ENCODE peak calls at places on chromosomes 1 and 21, in eight cellular contexts. One of them, this sample, is unnamed.

GRCh38 chr1:206447079-206447780 is 23.0 kb upstream of the IKBKE start:
- DNase-seq in ovary: no peak
- DNase-seq in effector memory CD4-positive, alpha-beta T cell: no peak
- DNase-seq in CD8-positive, alpha-beta T cell: no peak
- DNase-seq in pancreas: no peak
- DNase-seq in esophagus squamous epithelium: no peak
- DNase-seq in CD4-positive, alpha-beta T cell: no peak
- DNase-seq in prostate gland: no peak
- DNase-seq in this sample: no peak

GRCh38 chr1:3911521-3911845 is 11.4 kb upstream of the C1orf174 start:
- DNase-seq in ovary: no peak
- DNase-seq in effector memory CD4-positive, alpha-beta T cell: no peak
- DNase-seq in CD8-positive, alpha-beta T cell: no peak
- DNase-seq in pancreas: no peak
- DNase-seq in esophagus squamous epithelium: no peak
- DNase-seq in CD4-positive, alpha-beta T cell: no peak
- DNase-seq in prostate gland: no peak
- DNase-seq in this sample: no peak

GRCh38 chr1:193338194-193338593 is 151.8 kb upstream of the B3GALT2 start:
- DNase-seq in ovary: no peak
- DNase-seq in effector memory CD4-positive, alpha-beta T cell: no peak
- DNase-seq in CD8-positive, alpha-beta T cell: no peak
- DNase-seq in pancreas: no peak
- DNase-seq in esophagus squamous epithelium: no peak
- DNase-seq in CD4-positive, alpha-beta T cell: no peak
- DNase-seq in prostate gland: no peak
- DNase-seq in this sample: no peak

GRCh38 chr1:223022641-223023473 is 120.2 kb downstream of the TLR5 start:
- DNase-seq in ovary: no peak
- DNase-seq in effector memory CD4-positive, alpha-beta T cell: no peak
- DNase-seq in CD8-positive, alpha-beta T cell: no peak
- DNase-seq in pancreas: no peak
- DNase-seq in esophagus squamous epithelium: no peak
- DNase-seq in CD4-positive, alpha-beta T cell: no peak
- DNase-seq in prostate gland: no peak
- DNase-seq in this sample: no peak

GRCh38 chr1:110684476-110684875 is 9.7 kb upstream of the KCNA3 start:
- DNase-seq in ovary: no peak
- DNase-seq in effector memory CD4-positive, alpha-beta T cell: no peak
- DNase-seq in CD8-positive, alpha-beta T cell: no peak
- DNase-seq in pancreas: no peak
- DNase-seq in esophagus squamous epithelium: no peak
- DNase-seq in CD4-positive, alpha-beta T cell: no peak
- DNase-seq in prostate gland: no peak
- DNase-seq in this sample: no peak

GRCh38 chr1:245879091-245879490 is 628.0 kb downstream of the SMYD3 start:
- DNase-seq in ovary: no peak
- DNase-seq in effector memory CD4-positive, alpha-beta T cell: no peak
- DNase-seq in CD8-positive, alpha-beta T cell: no peak
- DNase-seq in pancreas: no peak
- DNase-seq in esophagus squamous epithelium: no peak
- DNase-seq in CD4-positive, alpha-beta T cell: no peak
- DNase-seq in prostate gland: no peak
- DNase-seq in this sample: no peak

GRCh38 chr21:34938079-34938764 is 110.9 kb downstream of the RUNX1 start:
- DNase-seq in ovary: no peak
- DNase-seq in effector memory CD4-positive, alpha-beta T cell: no peak
- DNase-seq in CD8-positive, alpha-beta T cell: no peak
- DNase-seq in pancreas: no peak
- DNase-seq in esophagus squamous epithelium: no peak
- DNase-seq in CD4-positive, alpha-beta T cell: no peak
- DNase-seq in prostate gland: no peak
- DNase-seq in this sample: no peak

GRCh38 chr1:173113015-173113741 is 62.4 kb upstream of the TNFSF18 start:
- DNase-seq in ovary: no peak
- DNase-seq in effector memory CD4-positive, alpha-beta T cell: no peak
- DNase-seq in CD8-positive, alpha-beta T cell: no peak
- DNase-seq in pancreas: no peak
- DNase-seq in esophagus squamous epithelium: no peak
- DNase-seq in CD4-positive, alpha-beta T cell: no peak
- DNase-seq in prostate gland: no peak
- DNase-seq in this sample: no peak

GRCh38 chr21:42037943-42038342 is 27.8 kb upstream of the ZBTB21 start:
- DNase-seq in ovary: no peak
- DNase-seq in effector memory CD4-positive, alpha-beta T cell: no peak
- DNase-seq in CD8-positive, alpha-beta T cell: no peak
- DNase-seq in pancreas: no peak
- DNase-seq in esophagus squamous epithelium: no peak
- DNase-seq in CD4-positive, alpha-beta T cell: no peak
- DNase-seq in prostate gland: no peak
- DNase-seq in this sample: no peak

GRCh38 chr1:241972703-241973375 is 15.3 kb downstream of the BECN2 start:
- DNase-seq in ovary: no peak
- DNase-seq in effector memory CD4-positive, alpha-beta T cell: no peak
- DNase-seq in CD8-positive, alpha-beta T cell: no peak
- DNase-seq in pancreas: no peak
- DNase-seq in esophagus squamous epithelium: no peak
- DNase-seq in CD4-positive, alpha-beta T cell: no peak
- DNase-seq in prostate gland: no peak
- DNase-seq in this sample: no peak

GRCh38 chr1:199742547-199742946 is 285.0 kb upstream of the NR5A2 start:
- DNase-seq in ovary: no peak
- DNase-seq in effector memory CD4-positive, alpha-beta T cell: no peak
- DNase-seq in CD8-positive, alpha-beta T cell: no peak
- DNase-seq in pancreas: no peak
- DNase-seq in esophagus squamous epithelium: no peak
- DNase-seq in CD4-positive, alpha-beta T cell: no peak
- DNase-seq in prostate gland: no peak
- DNase-seq in this sample: no peak

GRCh38 chr1:51990478-51990965 is at the start of gene RAB3B:
- DNase-seq in ovary: peak; percentile 68
- DNase-seq in effector memory CD4-positive, alpha-beta T cell: peak; percentile 63
- DNase-seq in CD8-positive, alpha-beta T cell: peak; percentile 63
- DNase-seq in pancreas: peak; percentile 84
- DNase-seq in esophagus squamous epithelium: no peak
- DNase-seq in CD4-positive, alpha-beta T cell: peak; percentile 67
- DNase-seq in prostate gland: peak; percentile 79
- DNase-seq in this sample: no peak

GRCh38 chr1:25168193-25169071 is 63.9 kb downstream of the SYF2 start:
- DNase-seq in ovary: no peak
- DNase-seq in effector memory CD4-positive, alpha-beta T cell: no peak
- DNase-seq in CD8-positive, alpha-beta T cell: no peak
- DNase-seq in pancreas: no peak
- DNase-seq in esophagus squamous epithelium: no peak
- DNase-seq in CD4-positive, alpha-beta T cell: no peak
- DNase-seq in prostate gland: no peak
- DNase-seq in this sample: no peak

DNA sequence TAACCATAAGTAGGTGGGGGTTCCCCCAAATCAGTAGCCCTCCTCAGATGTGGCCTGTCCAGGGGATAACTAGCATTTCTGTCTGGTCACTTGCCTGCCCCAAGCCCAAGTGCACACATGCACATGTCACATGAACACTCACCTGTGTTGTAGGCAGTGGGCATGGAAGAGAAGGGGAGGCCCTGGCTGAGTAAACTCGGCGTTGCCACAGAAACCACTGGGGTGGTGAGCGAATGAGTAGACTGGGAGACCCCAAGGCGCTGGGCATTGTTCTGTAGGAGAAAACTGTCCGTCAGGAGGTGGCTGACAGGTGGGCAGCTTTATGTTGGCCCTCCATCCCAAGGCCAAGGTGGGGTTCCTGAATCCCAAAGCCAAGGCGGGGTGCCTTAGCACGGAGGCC is 25.6 kb downstream of the MEF2D start:
- DNase-seq in ovary: no peak
- DNase-seq in effector memory CD4-positive, alpha-beta T cell: no peak
- DNase-seq in CD8-positive, alpha-beta T cell: no peak
- DNase-seq in pancreas: no peak
- DNase-seq in esophagus squamous epithelium: no peak
- DNase-seq in CD4-positive, alpha-beta T cell: no peak
- DNase-seq in prostate gland: no peak
- DNase-seq in this sample: no peak
- H3K27ac ChIP-seq in ovary: peak overlapping the region; percentile 68
- H3K27ac ChIP-seq in effector memory CD4-positive, alpha-beta T cell: no peak overlapping the region
- H3K27ac ChIP-seq in CD8-positive, alpha-beta T cell: no peak overlapping the region
- H3K27ac ChIP-seq in pancreas: peak overlapping the region; percentile 42
- H3K27ac ChIP-seq in esophagus squamous epithelium: peak overlapping the region; percentile 85
- H3K27ac ChIP-seq in CD4-positive, alpha-beta T cell: no peak overlapping the region
- H3K27ac ChIP-seq in prostate gland: peak overlapping the region; percentile 92
- H3K27ac ChIP-seq in this sample: peak overlapping the region; percentile 76

DNA sequence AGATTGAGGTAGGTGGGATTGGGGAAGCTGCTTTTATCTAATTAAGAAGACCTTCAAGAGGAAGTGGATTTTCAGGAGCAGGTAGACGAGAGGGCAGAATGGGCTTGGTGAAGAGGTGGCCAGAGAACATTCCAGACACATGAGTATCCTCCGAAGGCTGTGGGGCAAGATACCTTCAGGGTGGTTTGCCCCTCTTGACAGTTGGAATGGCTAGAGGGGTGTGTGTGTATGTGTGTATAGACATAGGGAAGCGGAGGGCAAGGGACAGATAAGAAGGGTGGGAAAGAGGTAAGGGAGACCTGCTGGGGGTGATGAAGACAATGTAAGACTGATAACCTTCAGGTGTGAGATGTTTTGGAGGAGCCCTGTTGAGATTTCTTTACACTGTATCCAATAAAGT is 46.8 kb upstream of the TSPAN2 start:
- DNase-seq in ovary: no peak
- DNase-seq in effector memory CD4-positive, alpha-beta T cell: no peak
- DNase-seq in CD8-positive, alpha-beta T cell: no peak
- DNase-seq in pancreas: no peak
- DNase-seq in esophagus squamous epithelium: no peak
- DNase-seq in CD4-positive, alpha-beta T cell: no peak
- DNase-seq in prostate gland: no peak
- DNase-seq in this sample: no peak
- H3K27ac ChIP-seq in ovary: no peak overlapping the region
- H3K27ac ChIP-seq in effector memory CD4-positive, alpha-beta T cell: no peak overlapping the region
- H3K27ac ChIP-seq in CD8-positive, alpha-beta T cell: no peak overlapping the region
- H3K27ac ChIP-seq in pancreas: no peak overlapping the region
- H3K27ac ChIP-seq in esophagus squamous epithelium: no peak overlapping the region
- H3K27ac ChIP-seq in CD4-positive, alpha-beta T cell: no peak overlapping the region
- H3K27ac ChIP-seq in prostate gland: no peak overlapping the region
- H3K27ac ChIP-seq in this sample: no peak overlapping the region

GRCh38 chr1:7390604-7391000 is 380.5 kb upstream of the VAMP3 start:
- DNase-seq in ovary: no peak
- DNase-seq in effector memory CD4-positive, alpha-beta T cell: no peak
- DNase-seq in CD8-positive, alpha-beta T cell: no peak
- DNase-seq in pancreas: no peak
- DNase-seq in esophagus squamous epithelium: no peak
- DNase-seq in CD4-positive, alpha-beta T cell: no peak
- DNase-seq in prostate gland: no peak
- DNase-seq in this sample: no peak

GRCh38 chr1:7389201-7389785 is 381.8 kb upstream of the VAMP3 start:
- DNase-seq in ovary: no peak
- DNase-seq in effector memory CD4-positive, alpha-beta T cell: no peak
- DNase-seq in CD8-positive, alpha-beta T cell: no peak
- DNase-seq in pancreas: no peak
- DNase-seq in esophagus squamous epithelium: no peak
- DNase-seq in CD4-positive, alpha-beta T cell: no peak
- DNase-seq in prostate gland: no peak
- DNase-seq in this sample: no peak

GRCh38 chr1:7388141-7388487 is 383.0 kb upstream of the VAMP3 start:
- DNase-seq in ovary: peak; percentile 30
- DNase-seq in effector memory CD4-positive, alpha-beta T cell: no peak
- DNase-seq in CD8-positive, alpha-beta T cell: no peak
- DNase-seq in pancreas: no peak
- DNase-seq in esophagus squamous epithelium: no peak
- DNase-seq in CD4-positive, alpha-beta T cell: no peak
- DNase-seq in prostate gland: no peak
- DNase-seq in this sample: no peak

GRCh38 chr1:7388488-7389185 is 382.5 kb upstream of the VAMP3 start:
- DNase-seq in ovary: peak; percentile 61
- DNase-seq in effector memory CD4-positive, alpha-beta T cell: no peak
- DNase-seq in CD8-positive, alpha-beta T cell: no peak
- DNase-seq in pancreas: no peak
- DNase-seq in esophagus squamous epithelium: no peak
- DNase-seq in CD4-positive, alpha-beta T cell: no peak
- DNase-seq in prostate gland: no peak
- DNase-seq in this sample: peak; percentile 41

DNA sequence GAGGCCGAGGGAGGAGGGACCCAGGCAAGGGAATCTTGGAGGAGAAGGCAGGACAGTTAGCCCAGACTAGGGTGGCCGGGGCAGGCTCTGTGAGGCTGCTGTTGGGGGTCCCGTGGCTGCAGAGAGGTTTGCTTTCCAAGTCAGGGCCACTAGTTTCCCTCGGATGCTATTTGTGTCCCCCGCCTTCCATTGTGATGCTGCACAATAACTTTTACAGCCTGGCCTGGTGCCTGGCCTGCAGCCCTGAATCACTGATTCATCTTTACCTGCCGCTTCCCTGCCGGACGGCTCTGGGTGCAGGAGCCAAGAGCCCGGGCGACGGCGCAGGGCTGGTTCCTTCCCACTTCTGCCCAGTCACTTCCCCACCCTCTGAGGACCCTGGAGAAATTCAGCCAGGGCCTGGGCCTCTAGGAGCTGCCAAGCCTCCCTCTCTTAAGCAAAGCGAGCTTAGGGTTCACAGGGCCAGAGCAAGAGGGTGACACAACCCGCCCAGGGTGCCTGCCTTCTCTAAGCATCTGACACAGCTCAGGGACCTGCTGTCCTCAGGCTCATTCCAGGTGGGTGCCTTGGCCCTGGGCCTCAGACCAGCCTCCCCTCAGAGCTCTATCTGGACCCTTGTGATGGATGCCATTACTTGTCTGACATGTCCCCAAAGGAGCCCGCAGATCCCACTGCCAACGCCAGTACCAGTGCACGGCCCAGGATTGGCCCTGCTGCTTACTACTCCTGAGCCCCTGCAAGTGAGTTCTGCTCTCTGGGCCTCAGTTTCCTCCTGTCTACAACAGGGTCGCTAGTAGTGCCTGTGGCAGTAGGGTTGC is 381.1 kb upstream of the VAMP3 start:
- DNase-seq in ovary: no peak
- DNase-seq in effector memory CD4-positive, alpha-beta T cell: no peak
- DNase-seq in CD8-positive, alpha-beta T cell: no peak
- DNase-seq in pancreas: no peak
- DNase-seq in esophagus squamous epithelium: no peak
- DNase-seq in CD4-positive, alpha-beta T cell: no peak
- DNase-seq in prostate gland: no peak
- DNase-seq in this sample: no peak
- H3K27ac ChIP-seq in ovary: no peak overlapping the region
- H3K27ac ChIP-seq in effector memory CD4-positive, alpha-beta T cell: no peak overlapping the region
- H3K27ac ChIP-seq in CD8-positive, alpha-beta T cell: no peak overlapping the region
- H3K27ac ChIP-seq in pancreas: no peak overlapping the region
- H3K27ac ChIP-seq in esophagus squamous epithelium: peak overlapping the region; percentile 70
- H3K27ac ChIP-seq in CD4-positive, alpha-beta T cell: no peak overlapping the region
- H3K27ac ChIP-seq in prostate gland: no peak overlapping the region
- H3K27ac ChIP-seq in this sample: no peak overlapping the region

DNA sequence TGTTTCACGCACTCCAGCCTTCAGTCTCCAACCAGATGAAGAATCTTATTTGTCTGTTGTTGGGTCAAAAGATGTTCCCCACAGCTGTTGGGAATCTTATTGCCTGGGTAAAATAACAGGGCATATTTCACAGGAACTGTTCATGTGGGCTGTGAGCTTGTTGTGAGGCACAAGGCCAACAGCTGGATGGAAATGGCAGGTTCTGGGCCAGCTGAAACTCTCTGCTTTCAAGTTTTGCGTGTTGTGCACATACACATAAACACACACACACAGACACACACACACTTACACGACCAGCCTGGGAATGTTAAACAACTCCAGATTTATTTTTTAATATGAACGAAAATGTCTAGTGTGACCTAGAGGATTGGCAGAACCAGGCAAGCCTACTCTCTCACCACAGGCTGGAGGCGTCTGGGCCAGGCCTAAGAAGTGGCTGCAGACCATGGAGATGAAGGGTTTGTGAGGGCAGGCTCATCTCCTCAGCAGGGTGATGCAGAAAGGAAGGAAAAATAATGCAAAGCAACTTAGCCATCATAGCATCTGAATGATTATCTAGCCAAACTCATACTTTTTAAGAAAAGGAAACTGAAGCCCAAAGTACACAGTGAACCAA is 357.0 kb downstream of the TTLL7 start:
- DNase-seq in ovary: peak; percentile 18
- DNase-seq in effector memory CD4-positive, alpha-beta T cell: no peak
- DNase-seq in CD8-positive, alpha-beta T cell: no peak
- DNase-seq in pancreas: no peak
- DNase-seq in esophagus squamous epithelium: no peak
- DNase-seq in CD4-positive, alpha-beta T cell: no peak
- DNase-seq in prostate gland: no peak
- DNase-seq in this sample: no peak
- H3K27ac ChIP-seq in ovary: no peak overlapping the region
- H3K27ac ChIP-seq in effector memory CD4-positive, alpha-beta T cell: no peak overlapping the region
- H3K27ac ChIP-seq in CD8-positive, alpha-beta T cell: no peak overlapping the region
- H3K27ac ChIP-seq in pancreas: no peak overlapping the region
- H3K27ac ChIP-seq in esophagus squamous epithelium: peak overlapping the region; percentile 72
- H3K27ac ChIP-seq in CD4-positive, alpha-beta T cell: no peak overlapping the region
- H3K27ac ChIP-seq in prostate gland: peak overlapping the region; percentile 46
- H3K27ac ChIP-seq in this sample: no peak overlapping the region